ENCODE peak calls at places on chromosomes 3 and 15, in ten cellular contexts. One of them, this sample, is unnamed.

GRCh38 chr15:75696303-75696657 is 16.4 kb downstream of the CSPG4 start:
- DNase-seq in sigmoid colon: peak
- DNase-seq in iris pigment epithelial cell: no peak
- DNase-seq in CD8-positive, alpha-beta memory T cell: no peak
- DNase-seq in GM10248: peak
- DNase-seq in NCI-H1436: no peak
- DNase-seq in dermis blood vessel endothelial cell: no peak
- DNase-seq in activated CD8-positive, alpha-beta T cell treated with anti-CD3 and anti-CD28 coated beads for 36 hours: no peak
- DNase-seq in stimulated activated naive CD8-positive, alpha-beta T cell treated with anti-CD3 and anti-CD28 coated beads, Interleukin-15, Interleukin-2, amounts not matched to agents 100 U/mL and 50 U/mL, for 24 hours: no peak
- DNase-seq in activated gamma-delta T cell treated with Interleukin-2 at 50 U/mL for 16 hours: no peak
- DNase-seq in this sample: no peak

GRCh38 chr15:37056168-37056893 is 44.0 kb downstream of the MEIS2 start:
- DNase-seq in CD8-positive, alpha-beta memory T cell: no peak
- DNase-seq in dermis blood vessel endothelial cell: peak
- DNase-seq in NCI-H1436: peak
- DNase-seq in sigmoid colon: peak
- DNase-seq in GM10248: no peak
- DNase-seq in stimulated activated naive CD8-positive, alpha-beta T cell treated with anti-CD3 and anti-CD28 coated beads, Interleukin-15, Interleukin-2, amounts not matched to agents 100 U/mL and 50 U/mL, for 24 hours: no peak
- DNase-seq in activated gamma-delta T cell treated with Interleukin-2 at 50 U/mL for 16 hours: no peak
- DNase-seq in iris pigment epithelial cell: no peak
- DNase-seq in activated CD8-positive, alpha-beta T cell treated with anti-CD3 and anti-CD28 coated beads for 36 hours: no peak
- DNase-seq in this sample: peak

GRCh38 chr3:129526121-129526900 is 2.1 kb upstream of the RHO start:
- DNase-seq in dermis blood vessel endothelial cell: no peak
- DNase-seq in CD8-positive, alpha-beta memory T cell: no peak
- DNase-seq in stimulated activated naive CD8-positive, alpha-beta T cell treated with anti-CD3 and anti-CD28 coated beads, Interleukin-15, Interleukin-2, amounts not matched to agents 100 U/mL and 50 U/mL, for 24 hours: no peak
- DNase-seq in GM10248: peak
- DNase-seq in NCI-H1436: no peak
- DNase-seq in iris pigment epithelial cell: peak
- DNase-seq in activated gamma-delta T cell treated with Interleukin-2 at 50 U/mL for 16 hours: no peak
- DNase-seq in sigmoid colon: no peak
- DNase-seq in activated CD8-positive, alpha-beta T cell treated with anti-CD3 and anti-CD28 coated beads for 36 hours: no peak
- DNase-seq in this sample: no peak

GRCh38 chr3:49351521-49352011 is 6.6 kb downstream of the GPX1 start:
- DNase-seq in activated gamma-delta T cell treated with Interleukin-2 at 50 U/mL for 16 hours: no peak
- DNase-seq in sigmoid colon: no peak
- DNase-seq in stimulated activated naive CD8-positive, alpha-beta T cell treated with anti-CD3 and anti-CD28 coated beads, Interleukin-15, Interleukin-2, amounts not matched to agents 100 U/mL and 50 U/mL, for 24 hours: no peak
- DNase-seq in activated CD8-positive, alpha-beta T cell treated with anti-CD3 and anti-CD28 coated beads for 36 hours: no peak
- DNase-seq in CD8-positive, alpha-beta memory T cell: no peak
- DNase-seq in NCI-H1436: no peak
- DNase-seq in GM10248: no peak
- DNase-seq in iris pigment epithelial cell: peak
- DNase-seq in dermis blood vessel endothelial cell: peak
- DNase-seq in this sample: peak

GRCh38 chr3:41630708-41631107 is 331.2 kb downstream of the ULK4 start:
- DNase-seq in dermis blood vessel endothelial cell: no peak
- DNase-seq in activated CD8-positive, alpha-beta T cell treated with anti-CD3 and anti-CD28 coated beads for 36 hours: no peak
- DNase-seq in iris pigment epithelial cell: no peak
- DNase-seq in GM10248: no peak
- DNase-seq in activated gamma-delta T cell treated with Interleukin-2 at 50 U/mL for 16 hours: no peak
- DNase-seq in NCI-H1436: no peak
- DNase-seq in CD8-positive, alpha-beta memory T cell: no peak
- DNase-seq in stimulated activated naive CD8-positive, alpha-beta T cell treated with anti-CD3 and anti-CD28 coated beads, Interleukin-15, Interleukin-2, amounts not matched to agents 100 U/mL and 50 U/mL, for 24 hours: no peak
- DNase-seq in sigmoid colon: no peak
- DNase-seq in this sample: no peak

GRCh38 chr3:194104041-194104751 is 31.8 kb upstream of the HES1 start:
- DNase-seq in sigmoid colon: no peak
- DNase-seq in NCI-H1436: peak
- DNase-seq in CD8-positive, alpha-beta memory T cell: no peak
- DNase-seq in activated gamma-delta T cell treated with Interleukin-2 at 50 U/mL for 16 hours: no peak
- DNase-seq in iris pigment epithelial cell: no peak
- DNase-seq in activated CD8-positive, alpha-beta T cell treated with anti-CD3 and anti-CD28 coated beads for 36 hours: no peak
- DNase-seq in stimulated activated naive CD8-positive, alpha-beta T cell treated with anti-CD3 and anti-CD28 coated beads, Interleukin-15, Interleukin-2, amounts not matched to agents 100 U/mL and 50 U/mL, for 24 hours: peak
- DNase-seq in GM10248: peak
- DNase-seq in dermis blood vessel endothelial cell: no peak
- DNase-seq in this sample: no peak

GRCh38 chr3:113088616-113089015 is 97.8 kb downstream of the GTPBP8 start:
- DNase-seq in dermis blood vessel endothelial cell: no peak
- DNase-seq in NCI-H1436: no peak
- DNase-seq in CD8-positive, alpha-beta memory T cell: no peak
- DNase-seq in sigmoid colon: no peak
- DNase-seq in activated gamma-delta T cell treated with Interleukin-2 at 50 U/mL for 16 hours: no peak
- DNase-seq in GM10248: no peak
- DNase-seq in stimulated activated naive CD8-positive, alpha-beta T cell treated with anti-CD3 and anti-CD28 coated beads, Interleukin-15, Interleukin-2, amounts not matched to agents 100 U/mL and 50 U/mL, for 24 hours: no peak
- DNase-seq in activated CD8-positive, alpha-beta T cell treated with anti-CD3 and anti-CD28 coated beads for 36 hours: no peak
- DNase-seq in iris pigment epithelial cell: no peak
- DNase-seq in this sample: no peak

GRCh38 chr15:62792960-62793758 is 249.4 kb upstream of the TPM1 start:
- DNase-seq in iris pigment epithelial cell: peak
- DNase-seq in dermis blood vessel endothelial cell: no peak
- DNase-seq in sigmoid colon: no peak
- DNase-seq in NCI-H1436: no peak
- DNase-seq in GM10248: no peak
- DNase-seq in activated CD8-positive, alpha-beta T cell treated with anti-CD3 and anti-CD28 coated beads for 36 hours: no peak
- DNase-seq in CD8-positive, alpha-beta memory T cell: no peak
- DNase-seq in activated gamma-delta T cell treated with Interleukin-2 at 50 U/mL for 16 hours: no peak
- DNase-seq in stimulated activated naive CD8-positive, alpha-beta T cell treated with anti-CD3 and anti-CD28 coated beads, Interleukin-15, Interleukin-2, amounts not matched to agents 100 U/mL and 50 U/mL, for 24 hours: no peak
- DNase-seq in this sample: no peak

GRCh38 chr3:67558429-67558828 is 96.0 kb downstream of the SUCLG2 start:
- DNase-seq in iris pigment epithelial cell: peak
- DNase-seq in activated gamma-delta T cell treated with Interleukin-2 at 50 U/mL for 16 hours: no peak
- DNase-seq in sigmoid colon: peak
- DNase-seq in stimulated activated naive CD8-positive, alpha-beta T cell treated with anti-CD3 and anti-CD28 coated beads, Interleukin-15, Interleukin-2, amounts not matched to agents 100 U/mL and 50 U/mL, for 24 hours: no peak
- DNase-seq in dermis blood vessel endothelial cell: no peak
- DNase-seq in CD8-positive, alpha-beta memory T cell: no peak
- DNase-seq in NCI-H1436: no peak
- DNase-seq in activated CD8-positive, alpha-beta T cell treated with anti-CD3 and anti-CD28 coated beads for 36 hours: no peak
- DNase-seq in GM10248: no peak
- DNase-seq in this sample: no peak

GRCh38 chr3:86562095-86562494 is 428.9 kb downstream of the VGLL3 start:
- DNase-seq in sigmoid colon: no peak
- DNase-seq in dermis blood vessel endothelial cell: no peak
- DNase-seq in NCI-H1436: no peak
- DNase-seq in stimulated activated naive CD8-positive, alpha-beta T cell treated with anti-CD3 and anti-CD28 coated beads, Interleukin-15, Interleukin-2, amounts not matched to agents 100 U/mL and 50 U/mL, for 24 hours: no peak
- DNase-seq in iris pigment epithelial cell: no peak
- DNase-seq in GM10248: no peak
- DNase-seq in CD8-positive, alpha-beta memory T cell: no peak
- DNase-seq in activated gamma-delta T cell treated with Interleukin-2 at 50 U/mL for 16 hours: no peak
- DNase-seq in activated CD8-positive, alpha-beta T cell treated with anti-CD3 and anti-CD28 coated beads for 36 hours: no peak
- DNase-seq in this sample: no peak

GRCh38 chr3:32238816-32239637 is 547 bp downstream of the CMTM8 start:
- DNase-seq in CD8-positive, alpha-beta memory T cell: peak
- DNase-seq in dermis blood vessel endothelial cell: peak
- DNase-seq in sigmoid colon: no peak
- DNase-seq in activated gamma-delta T cell treated with Interleukin-2 at 50 U/mL for 16 hours: peak
- DNase-seq in NCI-H1436: no peak
- DNase-seq in stimulated activated naive CD8-positive, alpha-beta T cell treated with anti-CD3 and anti-CD28 coated beads, Interleukin-15, Interleukin-2, amounts not matched to agents 100 U/mL and 50 U/mL, for 24 hours: peak
- DNase-seq in GM10248: peak
- DNase-seq in activated CD8-positive, alpha-beta T cell treated with anti-CD3 and anti-CD28 coated beads for 36 hours: peak
- DNase-seq in iris pigment epithelial cell: peak
- DNase-seq in this sample: no peak

GRCh38 chr3:153215971-153216370 is 53.9 kb downstream of the RAP2B start:
- DNase-seq in GM10248: no peak
- DNase-seq in dermis blood vessel endothelial cell: peak
- DNase-seq in activated gamma-delta T cell treated with Interleukin-2 at 50 U/mL for 16 hours: no peak
- DNase-seq in NCI-H1436: no peak
- DNase-seq in activated CD8-positive, alpha-beta T cell treated with anti-CD3 and anti-CD28 coated beads for 36 hours: no peak
- DNase-seq in CD8-positive, alpha-beta memory T cell: no peak
- DNase-seq in sigmoid colon: no peak
- DNase-seq in iris pigment epithelial cell: no peak
- DNase-seq in stimulated activated naive CD8-positive, alpha-beta T cell treated with anti-CD3 and anti-CD28 coated beads, Interleukin-15, Interleukin-2, amounts not matched to agents 100 U/mL and 50 U/mL, for 24 hours: no peak
- DNase-seq in this sample: no peak

GRCh38 chr3:38131621-38132369 is 5.1 kb downstream of the ACAA1 start:
- DNase-seq in NCI-H1436: no peak
- DNase-seq in activated gamma-delta T cell treated with Interleukin-2 at 50 U/mL for 16 hours: no peak
- DNase-seq in dermis blood vessel endothelial cell: peak
- DNase-seq in iris pigment epithelial cell: peak
- DNase-seq in stimulated activated naive CD8-positive, alpha-beta T cell treated with anti-CD3 and anti-CD28 coated beads, Interleukin-15, Interleukin-2, amounts not matched to agents 100 U/mL and 50 U/mL, for 24 hours: peak
- DNase-seq in activated CD8-positive, alpha-beta T cell treated with anti-CD3 and anti-CD28 coated beads for 36 hours: peak
- DNase-seq in CD8-positive, alpha-beta memory T cell: no peak
- DNase-seq in sigmoid colon: no peak
- DNase-seq in GM10248: no peak
- DNase-seq in this sample: no peak

GRCh38 chr3:38152660-38153059 is 12.7 kb upstream of the OXSR1 start:
- DNase-seq in CD8-positive, alpha-beta memory T cell: no peak
- DNase-seq in activated gamma-delta T cell treated with Interleukin-2 at 50 U/mL for 16 hours: no peak
- DNase-seq in GM10248: no peak
- DNase-seq in stimulated activated naive CD8-positive, alpha-beta T cell treated with anti-CD3 and anti-CD28 coated beads, Interleukin-15, Interleukin-2, amounts not matched to agents 100 U/mL and 50 U/mL, for 24 hours: no peak
- DNase-seq in NCI-H1436: no peak
- DNase-seq in iris pigment epithelial cell: no peak
- DNase-seq in dermis blood vessel endothelial cell: no peak
- DNase-seq in activated CD8-positive, alpha-beta T cell treated with anti-CD3 and anti-CD28 coated beads for 36 hours: no peak
- DNase-seq in sigmoid colon: no peak
- DNase-seq in this sample: no peak

GRCh38 chr3:161104561-161105551 is at the start of gene B3GALNT1:
- DNase-seq in GM10248: peak
- DNase-seq in sigmoid colon: peak
- DNase-seq in activated CD8-positive, alpha-beta T cell treated with anti-CD3 and anti-CD28 coated beads for 36 hours: peak
- DNase-seq in stimulated activated naive CD8-positive, alpha-beta T cell treated with anti-CD3 and anti-CD28 coated beads, Interleukin-15, Interleukin-2, amounts not matched to agents 100 U/mL and 50 U/mL, for 24 hours: peak
- DNase-seq in NCI-H1436: peak
- DNase-seq in CD8-positive, alpha-beta memory T cell: peak
- DNase-seq in dermis blood vessel endothelial cell: peak
- DNase-seq in iris pigment epithelial cell: peak
- DNase-seq in activated gamma-delta T cell treated with Interleukin-2 at 50 U/mL for 16 hours: peak
- DNase-seq in this sample: peak

GRCh38 chr15:84863480-84864428 is 20.7 kb upstream of the SLC28A1 start:
- DNase-seq in NCI-H1436: no peak
- DNase-seq in stimulated activated naive CD8-positive, alpha-beta T cell treated with anti-CD3 and anti-CD28 coated beads, Interleukin-15, Interleukin-2, amounts not matched to agents 100 U/mL and 50 U/mL, for 24 hours: no peak
- DNase-seq in iris pigment epithelial cell: no peak
- DNase-seq in CD8-positive, alpha-beta memory T cell: no peak
- DNase-seq in sigmoid colon: no peak
- DNase-seq in GM10248: no peak
- DNase-seq in activated gamma-delta T cell treated with Interleukin-2 at 50 U/mL for 16 hours: no peak
- DNase-seq in activated CD8-positive, alpha-beta T cell treated with anti-CD3 and anti-CD28 coated beads for 36 hours: no peak
- DNase-seq in dermis blood vessel endothelial cell: no peak
- DNase-seq in this sample: no peak

GRCh38 chr3:143000525-143000924 is 845 bp upstream of the U2SURP start:
- DNase-seq in GM10248: no peak
- DNase-seq in activated CD8-positive, alpha-beta T cell treated with anti-CD3 and anti-CD28 coated beads for 36 hours: no peak
- DNase-seq in NCI-H1436: no peak
- DNase-seq in stimulated activated naive CD8-positive, alpha-beta T cell treated with anti-CD3 and anti-CD28 coated beads, Interleukin-15, Interleukin-2, amounts not matched to agents 100 U/mL and 50 U/mL, for 24 hours: no peak
- DNase-seq in CD8-positive, alpha-beta memory T cell: no peak
- DNase-seq in dermis blood vessel endothelial cell: peak
- DNase-seq in sigmoid colon: no peak
- DNase-seq in activated gamma-delta T cell treated with Interleukin-2 at 50 U/mL for 16 hours: no peak
- DNase-seq in iris pigment epithelial cell: peak
- DNase-seq in this sample: peak

GRCh38 chr15:67175643-67176071 is 78.8 kb downstream of the AAGAB start:
- DNase-seq in sigmoid colon: peak
- DNase-seq in activated CD8-positive, alpha-beta T cell treated with anti-CD3 and anti-CD28 coated beads for 36 hours: peak
- DNase-seq in activated gamma-delta T cell treated with Interleukin-2 at 50 U/mL for 16 hours: no peak
- DNase-seq in GM10248: peak
- DNase-seq in dermis blood vessel endothelial cell: peak
- DNase-seq in iris pigment epithelial cell: peak
- DNase-seq in stimulated activated naive CD8-positive, alpha-beta T cell treated with anti-CD3 and anti-CD28 coated beads, Interleukin-15, Interleukin-2, amounts not matched to agents 100 U/mL and 50 U/mL, for 24 hours: peak
- DNase-seq in NCI-H1436: no peak
- DNase-seq in CD8-positive, alpha-beta memory T cell: no peak
- DNase-seq in this sample: peak

GRCh38 chr3:36991147-36991546 is 1.8 kb downstream of the EPM2AIP1 start:
- DNase-seq in sigmoid colon: no peak
- DNase-seq in activated gamma-delta T cell treated with Interleukin-2 at 50 U/mL for 16 hours: no peak
- DNase-seq in NCI-H1436: no peak
- DNase-seq in stimulated activated naive CD8-positive, alpha-beta T cell treated with anti-CD3 and anti-CD28 coated beads, Interleukin-15, Interleukin-2, amounts not matched to agents 100 U/mL and 50 U/mL, for 24 hours: peak
- DNase-seq in iris pigment epithelial cell: no peak
- DNase-seq in dermis blood vessel endothelial cell: no peak
- DNase-seq in activated CD8-positive, alpha-beta T cell treated with anti-CD3 and anti-CD28 coated beads for 36 hours: peak
- DNase-seq in CD8-positive, alpha-beta memory T cell: no peak
- DNase-seq in GM10248: no peak
- DNase-seq in this sample: no peak

GRCh38 chr3:192063570-192063969 is 602.6 kb downstream of the PYDC2 start:
- DNase-seq in iris pigment epithelial cell: peak
- DNase-seq in sigmoid colon: no peak
- DNase-seq in CD8-positive, alpha-beta memory T cell: no peak
- DNase-seq in NCI-H1436: no peak
- DNase-seq in dermis blood vessel endothelial cell: peak
- DNase-seq in GM10248: peak
- DNase-seq in stimulated activated naive CD8-positive, alpha-beta T cell treated with anti-CD3 and anti-CD28 coated beads, Interleukin-15, Interleukin-2, amounts not matched to agents 100 U/mL and 50 U/mL, for 24 hours: no peak
- DNase-seq in activated gamma-delta T cell treated with Interleukin-2 at 50 U/mL for 16 hours: no peak
- DNase-seq in activated CD8-positive, alpha-beta T cell treated with anti-CD3 and anti-CD28 coated beads for 36 hours: no peak
- DNase-seq in this sample: peak

GRCh38 chr3:161403251-161403650 is 31.9 kb upstream of the SPTSSB start:
- DNase-seq in GM10248: no peak
- DNase-seq in NCI-H1436: no peak
- DNase-seq in sigmoid colon: no peak
- DNase-seq in stimulated activated naive CD8-positive, alpha-beta T cell treated with anti-CD3 and anti-CD28 coated beads, Interleukin-15, Interleukin-2, amounts not matched to agents 100 U/mL and 50 U/mL, for 24 hours: no peak
- DNase-seq in activated CD8-positive, alpha-beta T cell treated with anti-CD3 and anti-CD28 coated beads for 36 hours: no peak
- DNase-seq in CD8-positive, alpha-beta memory T cell: no peak
- DNase-seq in iris pigment epithelial cell: peak
- DNase-seq in activated gamma-delta T cell treated with Interleukin-2 at 50 U/mL for 16 hours: no peak
- DNase-seq in dermis blood vessel endothelial cell: no peak
- DNase-seq in this sample: no peak

This sample was measured in dermis microvascular lymphatic vessel endothelial cell.